ENCODE peak calls at places on chromosomes 13 and 19, in nine cellular contexts. S is CD4-positive, CD25-positive, alpha-beta regulatory T cell; B is neural progenitor cell; Y is HAP-1; Z is heart right ventricle; A is MM.1S; C is mucosa of descending colon; I is adipocyte; R is mammary epithelial cell. T is an unnamed sample.
A peak's percentile ranks its signal among the peaks of the same experiment; 100 is the strongest.

GRCh38 chr13:102774596-102775375 is 1.2 kb upstream of the TEX30 start:
- DNase-seq in A (no peak), I (no peak), C (no peak), Y (no peak), Z (no peak), B (peak; percentile 12), S (no peak), R (no peak), T (no peak)

GRCh38 chr13:34894756-34895155 is 47.3 kb upstream of the NBEA start:
- DNase-seq in Z (no peak), I (no peak), B (no peak), R (no peak), Y (peak; percentile 65), A (no peak), C (no peak), S (no peak), T (no peak)

GRCh38 chr19:39052846-39053245 is 20.5 kb upstream of the FBXO27 start:
- DNase-seq in C (no peak), Y (no peak), S (no peak), A (no peak), I (no peak), B (no peak), R (no peak), Z (no peak), T (no peak)

GRCh38 chr13:34201050-34201913 is 383.3 kb downstream of the RFC3 start:
- DNase-seq in A (no peak), S (no peak), Y (no peak), Z (no peak), I (peak; percentile 73), C (no peak), R (no peak), B (no peak), T (no peak)

GRCh38 chr19:30857388-30857787 is 485.2 kb downstream of the ZNF536 start:
- DNase-seq in Y (no peak), S (no peak), C (no peak), R (no peak), B (no peak), Z (no peak), I (no peak), A (no peak), T (no peak)

GRCh38 chr19:18594824-18595373 is 6.3 kb downstream of the REX1BD start:
- DNase-seq in Z (no peak), B (peak; percentile 33), A (no peak), Y (no peak), C (peak; percentile 50), I (no peak), S (no peak), R (no peak), T (no peak)

GRCh38 chr19:29535432-29535831 is 9.6 kb downstream of the VSTM2B start:
- DNase-seq in R (no peak), Z (no peak), C (no peak), S (no peak), A (no peak), I (no peak), Y (no peak), B (peak; percentile 39), T (peak; percentile 29)

GRCh38 chr13:28805193-28805819 is 14.8 kb upstream of the MTUS2 start:
- DNase-seq in I (no peak), R (no peak), Z (peak; percentile 48), B (peak; percentile 52), A (peak; percentile 26), C (no peak), Y (no peak), S (no peak), T (peak; percentile 61)

GRCh38 chr19:7926021-7926726 is at the start of gene CTXN1:
- DNase-seq in Y (peak; percentile 61), S (peak; percentile 73), I (peak; percentile 81), B (peak; percentile 91), A (peak; percentile 49), Z (peak; percentile 81), R (no peak), C (peak; percentile 70), T (peak; percentile 76)

GRCh38 chr19:13011653-13012389 is 16.5 kb downstream of the NFIX start:
- DNase-seq in B (no peak), I (no peak), S (no peak), R (no peak), C (peak; percentile 52), Y (no peak), A (no peak), Z (no peak), T (no peak)

GRCh38 chr19:13012690-13013608 is 17.7 kb downstream of the NFIX start:
- DNase-seq in B (peak; percentile 48), I (no peak), R (peak; percentile 71), S (no peak), Z (peak; percentile 57), C (peak; percentile 79), A (no peak), Y (no peak), T (no peak)

GRCh38 chr19:13010038-13010991 is 15.0 kb downstream of the NFIX start:
- DNase-seq in B (no peak), I (no peak), C (peak; percentile 55), R (no peak), S (no peak), Y (no peak), A (no peak), Z (peak; percentile 64), T (peak; percentile 41)

GRCh38 chr19:13012390-13012689 is 17.1 kb downstream of the NFIX start:
- DNase-seq in S (no peak), R (no peak), A (no peak), C (no peak), Z (no peak), B (no peak), Y (no peak), I (no peak), T (no peak)

GRCh38 chr19:13010992-13011652 is 15.8 kb downstream of the NFIX start:
- DNase-seq in I (no peak), R (no peak), Z (no peak), B (no peak), Y (no peak), S (no peak), A (no peak), C (peak; percentile 46), T (no peak)
- H3K4me1 ChIP-seq in I (peaks cover 88% of the 10 kb centered on the region), R (peaks cover 60% of the 10 kb centered on the region), Z (peaks cover 72% of the 10 kb centered on the region), B (peaks cover 3% of the 10 kb centered on the region), Y (no peaks in the 10 kb centered on the region), S (peaks cover 19% of the 10 kb centered on the region), A (no peaks in the 10 kb centered on the region), C (peaks cover 27% of the 10 kb centered on the region), T (peaks cover 43% of the 10 kb centered on the region)

GRCh38 chr19:10146142-10146541 is 26.4 kb upstream of the EIF3G start:
- DNase-seq in B (no peak), A (no peak), Y (no peak), C (no peak), I (no peak), S (no peak), R (no peak), Z (no peak), T (no peak)

GRCh38 chr19:10143700-10144099 is 24.0 kb upstream of the EIF3G start:
- DNase-seq in R (no peak), Z (no peak), I (no peak), S (no peak), Y (no peak), B (no peak), C (no peak), A (no peak), T (no peak)

GRCh38 chr19:10142701-10143375 is 23.1 kb upstream of the EIF3G start:
- DNase-seq in I (no peak), Z (no peak), R (no peak), S (peak; percentile 83), B (no peak), A (no peak), Y (no peak), C (peak; percentile 67), T (no peak)

GRCh38 chr19:10141973-10142372 is 22.3 kb upstream of the EIF3G start:
- DNase-seq in R (no peak), Z (no peak), I (no peak), C (no peak), Y (no peak), A (no peak), S (no peak), B (no peak), T (no peak)

DNA sequence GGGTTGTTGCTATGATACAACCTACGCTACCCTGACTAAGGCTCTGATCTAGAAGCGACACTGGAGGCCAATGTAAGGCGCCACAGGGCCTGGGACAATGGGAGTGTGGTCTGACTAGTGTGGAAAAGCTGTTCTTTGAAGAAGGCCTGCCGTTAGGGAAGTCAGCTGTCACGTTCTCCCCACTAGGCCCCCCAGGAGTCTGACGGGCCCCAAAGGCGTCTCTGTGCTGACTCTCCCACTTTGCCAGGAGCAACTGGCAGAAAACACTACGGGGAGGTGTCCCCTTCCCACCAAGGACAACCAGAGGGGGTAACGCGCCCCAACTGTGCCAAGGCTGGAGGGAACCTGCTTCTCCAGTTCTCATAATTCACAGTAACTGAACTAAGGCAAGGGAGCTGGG is 25.3 kb upstream of the EIF3G start:
- DNase-seq in B (no peak), C (no peak), S (no peak), Z (no peak), A (no peak), I (no peak), R (no peak), Y (no peak), T (no peak)
- H3K36me3 ChIP-seq in B (no peaks in the 10 kb centered on the region), C (no peaks in the 10 kb centered on the region), S (peaks cover 55% of the 10 kb centered on the region), Z (no peaks in the 10 kb centered on the region), A (peaks cover 40% of the 10 kb centered on the region), I (peaks cover 91% of the 10 kb centered on the region), R (peaks cover 51% of the 10 kb centered on the region), Y (peaks cover 88% of the 10 kb centered on the region), T (no peaks in the 10 kb centered on the region)

DNA sequence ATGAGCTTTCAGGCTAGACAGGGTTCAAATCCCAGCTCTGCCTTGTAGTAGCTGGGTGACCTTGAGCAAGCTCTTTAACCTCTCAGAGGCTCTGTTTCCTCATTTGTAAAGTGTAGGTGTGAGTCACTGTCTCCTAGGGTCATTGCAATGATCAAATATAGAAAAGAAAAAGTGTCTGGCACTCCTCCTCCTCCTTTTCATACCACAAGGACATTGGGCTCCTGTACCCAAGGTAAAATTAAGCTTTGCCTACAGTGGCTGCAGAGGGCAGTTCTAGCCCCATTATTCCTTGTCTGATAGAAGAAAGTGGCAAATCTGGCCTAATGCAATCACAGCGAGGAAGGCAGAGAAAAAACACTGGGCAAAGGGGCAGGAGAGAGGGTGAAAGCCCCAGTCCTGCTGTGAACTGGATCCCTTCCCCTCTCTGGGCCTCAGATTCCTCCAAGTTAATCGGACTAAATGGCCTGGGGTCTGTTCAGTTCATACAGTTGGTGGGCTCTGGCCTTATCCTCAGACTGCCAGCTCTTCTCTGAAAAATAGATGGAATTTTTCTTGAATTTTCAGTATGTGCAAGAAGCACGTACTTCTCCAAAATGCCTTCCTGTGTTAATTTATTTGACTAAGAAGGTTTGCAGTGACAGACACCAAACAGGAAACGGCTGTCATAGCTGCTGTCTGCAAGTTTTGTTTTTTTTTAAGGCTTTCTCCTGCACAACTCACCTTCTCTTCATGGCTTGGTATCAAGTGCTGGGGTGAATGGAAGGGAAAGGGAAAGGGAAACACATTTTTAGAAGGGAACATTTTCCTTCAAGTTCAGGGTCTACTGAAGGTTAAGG is 35.3 kb downstream of the RGCC start:
- DNase-seq in B (no peak), R (no peak), C (no peak), S (peak; percentile 59), A (peak; percentile 30), Y (no peak), Z (no peak), I (no peak), T (no peak)
- H3K4me1 ChIP-seq in B (peaks cover 11% of the 10 kb centered on the region), R (no peaks in the 10 kb centered on the region), C (no peaks in the 10 kb centered on the region), S (peaks cover 44% of the 10 kb centered on the region), A (peaks cover 48% of the 10 kb centered on the region), Y (peaks cover 9% of the 10 kb centered on the region), Z (peaks cover 39% of the 10 kb centered on the region), I (peaks cover 31% of the 10 kb centered on the region), T (no peaks in the 10 kb centered on the region)

DNA sequence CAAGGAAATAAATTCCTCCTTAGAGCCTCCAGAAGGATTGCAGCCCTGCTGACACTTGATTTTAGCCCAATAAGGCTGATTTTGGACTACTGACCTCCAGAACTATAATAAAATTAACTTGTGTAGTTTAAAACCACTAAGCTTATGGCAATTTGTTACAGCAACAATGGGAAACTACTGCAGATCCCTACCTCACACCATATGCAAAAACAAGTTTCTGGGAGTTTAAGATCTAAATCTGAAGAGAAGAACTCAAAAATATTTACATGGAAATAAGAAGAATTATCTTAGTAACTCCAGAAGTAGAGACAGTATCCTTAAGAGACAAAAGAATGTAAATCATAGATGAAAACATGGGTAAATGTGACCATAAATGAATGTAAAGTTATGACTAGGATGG is 5.9 kb downstream of the ZNF575 start:
- DNase-seq in R (no peak), Y (no peak), B (no peak), A (no peak), Z (no peak), C (no peak), S (no peak), I (no peak), T (no peak)
- H3K36me3 ChIP-seq in R (peaks cover 9% of the 10 kb centered on the region), Y (peaks cover 51% of the 10 kb centered on the region), B (peaks cover 13% of the 10 kb centered on the region), A (no peaks in the 10 kb centered on the region), Z (no peaks in the 10 kb centered on the region), C (no peaks in the 10 kb centered on the region), S (peaks cover 51% of the 10 kb centered on the region), I (peaks cover 43% of the 10 kb centered on the region), T (no peaks in the 10 kb centered on the region)

T was measured in right lobe of liver.